ENCODE peak calls at places on chromosomes 16 and 17, in seven cellular contexts. U, F, H, Y, X, N and R are unnamed samples.

GRCh38 chr17:18129041-18129502 is 20.5 kb downstream of the MYO15A start:
- DNase-seq in U (no peak), F (no peak), H (no peak), Y (no peak), X (no peak), N (no peak), R (peak)

GRCh38 chr17:65064452-65065019 is 8.0 kb upstream of the GNA13 start:
- DNase-seq in U (no peak), F (no peak), H (no peak), Y (no peak), X (no peak), N (no peak), R (peak)

GRCh38 chr16:9854665-9855064 is 327.6 kb downstream of the GRIN2A start:
- DNase-seq in U (no peak), F (no peak), H (peak), Y (no peak), X (no peak), N (no peak), R (no peak)

GRCh38 chr17:75475851-75476250 is 19.4 kb downstream of the TMEM94 start:
- DNase-seq in U (no peak), F (no peak), H (no peak), Y (peak), X (no peak), N (no peak), R (no peak)

GRCh38 chr17:42249681-42250446 is 26.3 kb downstream of the STAT5B start:
- DNase-seq in U (no peak), F (no peak), H (no peak), Y (no peak), X (peak), N (peak), R (no peak)

GRCh38 chr16:6918661-6919060 is 414.0 kb upstream of the RBFOX1 start:
- DNase-seq in U (no peak), F (no peak), H (no peak), Y (no peak), X (no peak), N (no peak), R (no peak)

GRCh38 chr16:10895053-10895946 is 18.3 kb downstream of the CIITA start:
- DNase-seq in U (no peak), F (peak), H (no peak), Y (peak), X (peak), N (peak), R (peak)

GRCh38 chr16:2675714-2676113 is 6.6 kb upstream of the KCTD5 start:
- DNase-seq in U (no peak), F (no peak), H (no peak), Y (no peak), X (no peak), N (no peak), R (no peak)

GRCh38 chr17:42553161-42553818 is 567 bp downstream of the HSD17B1 start:
- DNase-seq in U (no peak), F (no peak), H (no peak), Y (no peak), X (no peak), N (no peak), R (peak)

GRCh38 chr16:81901483-81901882 is 109.8 kb downstream of the SDR42E1 start:
- DNase-seq in U (no peak), F (peak), H (no peak), Y (no peak), X (no peak), N (no peak), R (peak)

GRCh38 chr16:67406111-67406593 is 10.1 kb downstream of the ZDHHC1 start:
- DNase-seq in U (no peak), F (no peak), H (no peak), Y (no peak), X (no peak), N (no peak), R (no peak)

GRCh38 chr17:59365383-59365981 is 34.0 kb downstream of the YPEL2 start:
- DNase-seq in U (peak), F (no peak), H (peak), Y (no peak), X (no peak), N (peak), R (peak)

GRCh38 chr17:15123593-15124590 is 141.2 kb downstream of the PMP22 start:
- DNase-seq in U (no peak), F (no peak), H (no peak), Y (no peak), X (no peak), N (no peak), R (no peak)

GRCh38 chr17:21228111-21228510 is 14.2 kb upstream of the TMEM11 start:
- DNase-seq in U (no peak), F (no peak), H (no peak), Y (no peak), X (no peak), N (no peak), R (no peak)

GRCh38 chr16:57781741-57782606 is 20.3 kb downstream of the KIFC3 start:
- DNase-seq in U (no peak), F (no peak), H (no peak), Y (no peak), X (no peak), N (no peak), R (no peak)

GRCh38 chr17:17500999-17501605 is 4.9 kb upstream of the RASD1 start:
- DNase-seq in U (no peak), F (no peak), H (no peak), Y (no peak), X (no peak), N (no peak), R (no peak)

GRCh38 chr17:27339836-27340550 is 46.1 kb downstream of the WSB1 start:
- DNase-seq in U (no peak), F (no peak), H (no peak), Y (no peak), X (peak), N (no peak), R (peak)

GRCh38 chr17:66938656-66939055 is 25.9 kb upstream of the CACNG4 start:
- DNase-seq in U (no peak), F (no peak), H (no peak), Y (no peak), X (no peak), N (no peak), R (no peak)

GRCh38 chr16:12319464-12320030 is 343.0 kb downstream of the SNX29 start:
- DNase-seq in U (peak), F (no peak), H (peak), Y (no peak), X (no peak), N (no peak), R (peak)

GRCh38 chr16:87951550-87952538 is 610 bp downstream of the BANP start:
- DNase-seq in U (no peak), F (peak), H (no peak), Y (no peak), X (no peak), N (no peak), R (peak)

GRCh38 chr17:57956311-57957119 is 1.3 kb upstream of the CUEDC1 start:
- DNase-seq in U (no peak), F (peak), H (peak), Y (no peak), X (peak), N (peak), R (no peak)

GRCh38 chr16:52496051-52496876 is 50.7 kb downstream of the TOX3 start:
- DNase-seq in U (peak), F (no peak), H (no peak), Y (no peak), X (no peak), N (no peak), R (peak)